ENCODE peak calls at places on chromosomes 12 and 14, in ten cellular contexts. I, Y, E, U, N, J, H, G, X and Z are unnamed samples.

GRCh38 chr14:21880918-21881317 is 207.3 kb upstream of the OR4E1 start:
- DNase-seq in H (no peak), G (no peak), X (no peak), N (no peak), E (peak), J (no peak), Y (no peak), I (no peak), U (no peak), Z (no peak)

GRCh38 chr14:72254202-72254939 is 322.1 kb downstream of the RGS6 start:
- DNase-seq in N (no peak), U (no peak), G (no peak), Y (no peak), E (no peak), H (no peak), J (no peak), I (no peak), X (no peak), Z (no peak)

GRCh38 chr12:68954811-68955210 is 21.8 kb upstream of the CPM start:
- DNase-seq in H (no peak), Y (no peak), E (no peak), G (no peak), I (no peak), X (no peak), J (no peak), U (no peak), N (no peak), Z (no peak)

GRCh38 chr14:24895243-24895583 is 154.7 kb downstream of the STXBP6 start:
- DNase-seq in Y (no peak), J (no peak), H (peak), E (no peak), N (no peak), U (no peak), X (no peak), I (no peak), G (no peak), Z (peak)

GRCh38 chr14:96066976-96067375 is 27.8 kb downstream of the C14orf132 start:
- DNase-seq in J (no peak), I (no peak), G (no peak), H (no peak), N (peak), E (no peak), U (no peak), X (no peak), Y (no peak), Z (no peak)

GRCh38 chr14:24829862-24830261 is 195.9 kb upstream of the GZMB start:
- DNase-seq in E (no peak), J (no peak), X (no peak), U (no peak), Y (no peak), H (no peak), I (no peak), N (no peak), G (no peak), Z (no peak)

GRCh38 chr14:99737451-99737951 is 53.4 kb downstream of the CYP46A1 start:
- DNase-seq in E (no peak), Y (peak), N (no peak), G (no peak), J (no peak), U (peak), I (no peak), X (no peak), H (no peak), Z (peak)

GRCh38 chr14:68239988-68240387 is 420.4 kb downstream of the RAD51B start:
- DNase-seq in G (no peak), H (no peak), X (no peak), J (no peak), I (peak), N (no peak), E (peak), U (no peak), Y (no peak), Z (no peak)

GRCh38 chr14:99179506-99179905 is 92.5 kb downstream of the BCL11B start:
- DNase-seq in J (no peak), E (no peak), G (no peak), H (no peak), U (no peak), N (peak), Y (no peak), I (no peak), X (no peak), Z (no peak)

GRCh38 chr14:90871605-90872233 is 55.5 kb upstream of the TTC7B start:
- DNase-seq in X (no peak), I (peak), Y (peak), G (no peak), H (no peak), U (peak), J (no peak), E (peak), N (no peak), Z (peak)

GRCh38 chr12:75727577-75727976 is 216.2 kb upstream of the KRR1 start:
- DNase-seq in H (peak), N (no peak), J (no peak), I (no peak), U (no peak), E (peak), X (no peak), Y (no peak), G (no peak), Z (no peak)
- TF ChIP-seq CTCF in H (no peak), N (no peak), J (no peak), I (no peak), U (no peak), E (no peak), X (no peak), Y (no peak), G (no peak), Z (no peak)

GRCh38 chr12:56081393-56082347 is 1.7 kb downstream of the ERBB3 start:
- DNase-seq in E (no peak), X (no peak), U (no peak), G (no peak), Y (no peak), I (no peak), H (peak), N (no peak), J (no peak), Z (no peak)
- H3K4me3 ChIP-seq in E (no peak), X (no peak), U (peak), G (peak), Y (no peak), I (no peak), H (peak), N (peak), J (peak), Z (no peak)

DNA sequence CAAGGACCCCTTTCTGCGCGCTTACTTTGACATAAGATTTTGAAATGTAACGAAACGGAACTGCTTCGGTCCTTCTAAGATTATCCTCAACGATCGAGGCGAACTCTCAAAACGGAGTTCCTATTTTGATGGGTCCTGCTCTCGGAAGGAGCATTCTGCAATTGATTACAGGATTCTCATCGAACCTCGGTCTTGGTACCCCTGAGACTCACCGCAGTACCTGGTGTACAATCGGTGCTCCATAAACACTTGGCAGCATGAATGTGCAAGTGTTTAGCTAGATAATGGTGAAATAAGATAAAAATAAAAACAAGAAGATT is 530 bp upstream of the NEMF start:
- DNase-seq in J (no peak), N (no peak), G (no peak), Y (no peak), X (no peak), I (no peak), U (no peak), E (no peak), H (no peak), Z (no peak)
- TF ChIP-seq CTCF in J (no peak), N (no peak), G (no peak), Y (no peak), X (no peak), I (no peak), U (no peak), E (no peak), H (no peak), Z (no peak)

GRCh38 chr12:8692573-8692972 is 5.2 kb upstream of the RIMKLB start:
- DNase-seq in E (peak), U (no peak), H (peak), G (no peak), N (no peak), X (no peak), Y (peak), J (no peak), I (peak), Z (peak)

GRCh38 chr12:8689606-8690175 is 8.1 kb upstream of the RIMKLB start:
- DNase-seq in H (peak), G (no peak), E (no peak), I (no peak), N (no peak), Y (no peak), U (no peak), X (no peak), J (no peak), Z (no peak)

DNA sequence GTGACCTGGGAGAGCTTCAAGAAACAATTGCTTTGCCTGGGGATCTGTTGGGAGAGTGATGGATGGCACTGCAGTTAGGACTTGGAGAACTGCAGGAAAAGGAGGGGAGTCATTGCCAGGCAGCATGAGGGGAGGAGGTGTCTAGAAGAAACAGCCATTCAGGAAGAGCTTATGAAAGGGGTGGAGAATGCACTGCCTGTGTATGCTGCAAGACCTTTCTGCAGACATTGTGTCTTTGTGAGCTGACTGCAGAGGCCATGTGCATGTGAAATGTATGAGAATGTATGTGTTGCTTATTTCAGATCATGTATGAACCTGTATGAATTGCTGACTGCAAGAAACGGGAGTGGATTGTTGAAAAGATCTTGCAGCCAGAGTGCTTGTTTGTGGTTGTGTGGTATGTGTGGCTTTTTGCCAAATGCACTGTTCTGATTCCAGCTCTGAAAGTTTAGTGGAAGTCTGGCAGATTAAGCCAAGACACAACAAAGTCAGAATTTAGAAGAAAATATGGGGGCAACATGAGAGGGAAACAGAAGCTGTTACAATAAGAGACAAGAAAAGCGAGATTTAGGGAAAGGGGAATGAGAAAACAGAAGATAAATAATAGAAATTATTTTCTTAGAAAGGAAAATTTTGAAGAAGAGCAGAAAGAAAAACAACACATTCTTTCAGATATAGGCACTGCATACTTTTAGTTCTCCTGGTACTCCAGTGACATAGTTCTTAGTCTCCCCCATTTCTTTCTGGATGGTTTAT is 9.8 kb upstream of the RIMKLB start:
- DNase-seq in J (no peak), H (peak), N (no peak), X (no peak), I (peak), E (peak), Y (peak), G (no peak), U (peak), Z (peak)
- H3K4me3 ChIP-seq in J (no peak), H (no peak), N (no peak), X (no peak), I (no peak), E (peak), Y (no peak), G (no peak), U (no peak), Z (no peak)

GRCh38 chr14:70871863-70872677 is 35.2 kb upstream of the PCNX1 start:
- DNase-seq in H (no peak), N (no peak), U (no peak), E (no peak), J (no peak), Y (no peak), G (no peak), X (no peak), I (no peak), Z (no peak)

GRCh38 chr14:70879448-70879847 is 27.8 kb upstream of the PCNX1 start:
- DNase-seq in Y (no peak), H (no peak), E (peak), U (no peak), G (no peak), I (no peak), N (no peak), J (no peak), X (no peak), Z (no peak)

GRCh38 chr14:70871001-70871400 is 36.3 kb upstream of the PCNX1 start:
- DNase-seq in G (no peak), H (no peak), Y (no peak), J (no peak), E (no peak), X (no peak), U (no peak), I (no peak), N (no peak), Z (no peak)

GRCh38 chr14:70872678-70873020 is 34.6 kb upstream of the PCNX1 start:
- DNase-seq in U (no peak), J (no peak), H (no peak), Y (no peak), G (no peak), N (no peak), X (no peak), E (no peak), I (no peak), Z (no peak)

GRCh38 chr14:70873627-70874026 is 33.6 kb upstream of the PCNX1 start:
- DNase-seq in I (no peak), H (no peak), U (no peak), Y (no peak), G (no peak), E (no peak), J (no peak), N (no peak), X (no peak), Z (no peak)
- TF ChIP-seq CTCF in I (no peak), H (peak), U (no peak), Y (no peak), G (no peak), E (peak), J (peak), N (no peak), X (peak), Z (no peak)

DNA sequence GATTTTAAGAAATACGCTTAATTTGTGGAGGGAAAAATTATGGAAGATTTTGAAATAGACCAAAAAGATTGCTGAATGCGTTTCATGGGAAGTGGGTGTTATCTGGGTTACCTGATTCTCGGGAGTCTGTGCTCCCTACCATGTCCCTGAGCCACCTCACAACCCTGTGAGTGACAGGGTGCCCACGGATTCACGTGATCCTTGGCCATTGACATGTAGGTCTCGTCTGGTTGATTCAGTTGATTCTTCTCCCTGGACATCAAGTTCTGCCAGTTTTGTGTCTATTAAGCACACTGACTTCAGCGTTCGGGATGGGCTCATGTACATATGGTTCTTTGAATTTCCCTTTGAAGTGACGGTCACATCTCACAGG is 101.4 kb downstream of the ADGRD1 start:
- DNase-seq in E (no peak), I (no peak), G (no peak), X (no peak), U (no peak), H (no peak), N (no peak), Y (no peak), J (no peak), Z (no peak)
- H3K4me3 ChIP-seq in E (no peak), I (no peak), G (no peak), X (no peak), U (no peak), H (no peak), N (no peak), Y (no peak), J (no peak), Z (no peak)